ENCODE peak calls at places on chromosomes 12 and 14, in nine cellular contexts. P is AG04450; X is CD8-positive, alpha-beta T cell; A is fibroblast of mammary gland; K is PC-3; Z is HCT116; W is tibial nerve; Q is fibroblast of the aortic adventitia; J is heart left ventricle. F is an unnamed sample.

GRCh38 chr12:84842406-84843013 is 70.1 kb downstream of the SLC6A15 start:
- DNase-seq in P (peak), X (no peak), A (peak), K (peak), Z (peak), W (no peak), Q (peak), J (no peak), F (peak)

GRCh38 chr12:92457458-92458195 is 245.2 kb upstream of the PLEKHG7 start:
- DNase-seq in P (no peak), X (no peak), A (peak), K (peak), Z (no peak), W (no peak), Q (no peak), J (no peak), F (no peak)

GRCh38 chr12:51721281-51721940 is 127.1 kb downstream of the FIGNL2 start:
- DNase-seq in P (no peak), X (peak), A (peak), K (no peak), Z (no peak), W (no peak), Q (peak), J (peak), F (no peak)

GRCh38 chr12:52539024-52539820 is 13.7 kb downstream of the KRT71 start:
- DNase-seq in P (peak), X (no peak), A (peak), K (peak), Z (no peak), W (no peak), Q (peak), J (no peak), F (no peak)

GRCh38 chr12:94571556-94571955 is 78.8 kb downstream of the TMCC3 start:
- DNase-seq in P (peak), X (no peak), A (peak), K (peak), Z (peak), W (no peak), Q (peak), J (no peak), F (peak)

GRCh38 chr12:27081668-27082091 is 698 bp downstream of the C12orf71 start:
- DNase-seq in P (no peak), X (no peak), A (peak), K (peak), Z (no peak), W (no peak), Q (peak), J (no peak), F (no peak)

GRCh38 chr12:65748332-65748731 is 76.0 kb upstream of the HMGA2 start:
- DNase-seq in P (no peak), X (no peak), A (no peak), K (no peak), Z (no peak), W (no peak), Q (no peak), J (no peak), F (no peak)

GRCh38 chr14:95486875-95487668 is 29.4 kb downstream of the SYNE3 start:
- DNase-seq in P (no peak), X (no peak), A (no peak), K (no peak), Z (no peak), W (no peak), Q (no peak), J (peak), F (no peak)

GRCh38 chr12:122031342-122032216 is 9.9 kb downstream of the BCL7A start:
- DNase-seq in P (no peak), X (peak), A (peak), K (peak), Z (no peak), W (no peak), Q (no peak), J (no peak), F (no peak)

DNA sequence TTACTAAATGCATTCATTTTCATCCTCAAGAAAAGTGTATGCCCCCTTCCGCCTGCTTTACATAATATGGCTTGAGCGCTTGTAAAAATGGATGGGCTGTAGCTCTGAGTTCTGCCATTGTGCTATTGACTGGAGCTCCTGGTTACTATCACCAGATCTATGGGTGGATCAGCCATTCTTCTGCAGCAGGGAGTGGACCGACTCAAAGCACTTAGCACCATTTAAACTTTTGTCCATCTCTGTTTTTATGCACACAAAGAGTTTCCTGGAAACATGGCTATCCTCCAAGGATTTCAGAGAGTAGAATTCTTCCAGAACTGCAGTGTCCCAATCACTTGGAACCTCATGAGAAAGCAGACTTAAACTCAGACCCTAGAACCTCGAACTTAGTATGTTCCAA is 4.5 kb upstream of the NUMB start:
- DNase-seq in P (no peak), X (no peak), A (peak), K (no peak), Z (no peak), W (no peak), Q (peak), J (no peak), F (no peak)
- H3K4me3 ChIP-seq in P (peak), X (no peak), A (peak), K (no peak), Z (no peak), W (no peak), Q (peak), J (no peak), F (no peak)

GRCh38 chr12:105365231-105365630 is 34.7 kb downstream of the C12orf75 start:
- DNase-seq in P (no peak), X (no peak), A (peak), K (no peak), Z (no peak), W (no peak), Q (no peak), J (no peak), F (no peak)

GRCh38 chr12:105368047-105368646 is 37.7 kb downstream of the C12orf75 start:
- DNase-seq in P (no peak), X (no peak), A (no peak), K (no peak), Z (no peak), W (no peak), Q (no peak), J (no peak), F (no peak)

GRCh38 chr12:105363890-105364289 is 33.4 kb downstream of the C12orf75 start:
- DNase-seq in P (no peak), X (no peak), A (no peak), K (no peak), Z (no peak), W (no peak), Q (no peak), J (no peak), F (no peak)

DNA sequence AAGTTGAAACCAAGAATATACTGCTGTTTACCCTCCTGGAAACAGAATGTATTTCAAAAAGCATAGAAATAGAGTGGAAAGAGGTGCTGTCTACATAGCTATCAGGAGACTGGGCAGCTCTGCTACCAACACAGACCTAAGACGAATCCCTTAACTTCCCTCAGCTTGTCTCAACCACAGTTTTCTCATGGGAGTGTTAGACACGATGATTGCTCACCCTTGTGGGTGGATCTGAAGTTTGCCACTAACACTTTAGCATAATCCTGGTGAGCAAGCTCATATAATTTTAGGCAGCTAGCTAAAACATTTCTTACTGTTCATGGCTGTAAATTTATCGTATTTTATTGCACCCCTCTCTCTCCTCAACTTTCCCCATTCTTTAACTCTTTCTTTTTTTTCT is 38.5 kb downstream of the C12orf75 start:
- DNase-seq in P (peak), X (no peak), A (peak), K (peak), Z (no peak), W (no peak), Q (peak), J (no peak), F (no peak)
- TF ChIP-seq CTCF in P (peak), X (no peak), A (peak), K (peak), Z (no peak), W (no peak), Q (peak), J (no peak), F (peak)

GRCh38 chr14:60760209-60760608 is 25.6 kb downstream of the MNAT1 start:
- DNase-seq in P (no peak), X (no peak), A (no peak), K (no peak), Z (no peak), W (no peak), Q (no peak), J (no peak), F (no peak)
- H3K4me3 ChIP-seq in P (no peak), X (no peak), A (no peak), K (no peak), Z (peak), W (no peak), Q (no peak), J (no peak), F (no peak)

GRCh38 chr14:100827751-100828447 is 2.0 kb downstream of the MEG3 start:
- DNase-seq in P (peak), X (no peak), A (peak), K (peak), Z (no peak), W (no peak), Q (peak), J (no peak), F (no peak)
- TF ChIP-seq CTCF in P (peak), X (no peak), A (peak), K (peak), Z (no peak), W (peak), Q (peak), J (peak), F (peak)

DNA sequence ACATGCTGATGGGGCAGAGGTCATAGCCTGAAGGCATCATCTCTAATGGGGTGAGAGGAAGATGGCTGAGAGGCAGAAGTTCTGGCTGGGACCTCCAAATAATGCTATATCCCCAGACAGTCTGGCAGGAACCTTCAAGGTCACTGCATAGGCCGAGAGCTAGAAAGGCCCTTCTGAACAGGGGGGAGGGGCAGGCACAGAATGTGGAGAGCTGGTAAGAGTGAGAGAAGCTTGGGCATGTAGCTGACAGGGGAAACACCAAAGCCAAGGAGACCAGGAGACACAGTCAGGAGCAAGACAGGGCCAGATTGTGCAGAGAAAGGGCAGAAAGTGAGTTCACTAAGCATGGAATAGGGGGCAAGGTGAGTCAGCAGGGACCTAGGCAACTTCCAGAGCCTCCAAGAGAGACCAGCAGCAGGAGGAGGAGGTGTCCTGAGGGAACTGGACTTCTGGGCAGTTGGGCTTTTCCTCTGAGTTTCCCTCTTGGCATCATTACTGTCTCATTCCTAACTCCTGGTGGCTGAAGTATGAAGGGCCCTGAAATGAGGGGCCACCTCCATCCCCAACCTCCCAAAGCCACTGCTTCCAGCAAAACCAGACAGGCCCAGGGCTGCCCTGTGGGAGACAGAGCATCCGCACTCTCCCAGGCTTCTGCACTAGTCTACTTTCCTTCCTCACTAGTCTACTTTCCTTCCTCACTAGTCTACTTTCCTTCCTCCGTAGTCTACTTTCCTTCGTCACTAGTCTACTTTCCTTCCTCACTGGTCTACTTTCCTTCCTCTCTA is 17.1 kb downstream of the ANO2 start:
- DNase-seq in P (no peak), X (no peak), A (no peak), K (no peak), Z (no peak), W (no peak), Q (no peak), J (no peak), F (no peak)
- H3K4me3 ChIP-seq in P (no peak), X (no peak), A (no peak), K (no peak), Z (no peak), W (no peak), Q (no peak), J (no peak), F (no peak)

DNA sequence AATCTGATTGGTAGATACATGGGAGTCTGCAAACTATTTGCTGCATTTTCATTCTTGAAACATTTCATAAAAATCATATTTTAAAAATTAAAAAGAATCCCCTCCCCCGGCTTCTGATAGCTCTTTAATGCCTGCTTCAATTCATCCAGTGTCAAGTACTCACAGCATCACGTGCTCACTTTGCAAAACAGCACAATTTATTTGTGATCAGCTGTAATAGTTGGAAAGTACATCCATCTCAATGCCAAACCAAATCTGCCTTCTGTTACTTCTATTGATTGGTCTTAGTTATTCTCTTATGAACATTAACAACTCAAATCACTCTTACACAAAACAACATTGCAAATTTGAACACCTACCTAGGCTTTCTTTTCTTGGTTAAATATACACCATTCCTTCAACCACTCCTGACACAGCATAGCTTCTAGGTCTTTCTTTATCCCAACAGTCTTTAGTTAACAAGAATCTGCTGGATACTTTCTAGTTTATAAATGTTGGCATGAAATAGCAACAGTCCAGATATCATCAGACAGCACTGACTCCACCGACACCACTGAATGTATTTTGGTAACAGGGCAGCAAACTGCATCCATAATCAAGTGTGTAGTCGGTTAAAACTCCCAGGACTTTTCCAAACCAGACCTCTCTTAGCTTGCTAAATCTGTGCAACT is 58.0 kb downstream of the PARP11 start:
- DNase-seq in P (no peak), X (no peak), A (no peak), K (no peak), Z (no peak), W (no peak), Q (no peak), J (no peak), F (no peak)
- TF ChIP-seq CTCF in P (no peak), X (no peak), A (no peak), K (no peak), Z (no peak), W (no peak), Q (no peak), J (no peak), F (no peak)

DNA sequence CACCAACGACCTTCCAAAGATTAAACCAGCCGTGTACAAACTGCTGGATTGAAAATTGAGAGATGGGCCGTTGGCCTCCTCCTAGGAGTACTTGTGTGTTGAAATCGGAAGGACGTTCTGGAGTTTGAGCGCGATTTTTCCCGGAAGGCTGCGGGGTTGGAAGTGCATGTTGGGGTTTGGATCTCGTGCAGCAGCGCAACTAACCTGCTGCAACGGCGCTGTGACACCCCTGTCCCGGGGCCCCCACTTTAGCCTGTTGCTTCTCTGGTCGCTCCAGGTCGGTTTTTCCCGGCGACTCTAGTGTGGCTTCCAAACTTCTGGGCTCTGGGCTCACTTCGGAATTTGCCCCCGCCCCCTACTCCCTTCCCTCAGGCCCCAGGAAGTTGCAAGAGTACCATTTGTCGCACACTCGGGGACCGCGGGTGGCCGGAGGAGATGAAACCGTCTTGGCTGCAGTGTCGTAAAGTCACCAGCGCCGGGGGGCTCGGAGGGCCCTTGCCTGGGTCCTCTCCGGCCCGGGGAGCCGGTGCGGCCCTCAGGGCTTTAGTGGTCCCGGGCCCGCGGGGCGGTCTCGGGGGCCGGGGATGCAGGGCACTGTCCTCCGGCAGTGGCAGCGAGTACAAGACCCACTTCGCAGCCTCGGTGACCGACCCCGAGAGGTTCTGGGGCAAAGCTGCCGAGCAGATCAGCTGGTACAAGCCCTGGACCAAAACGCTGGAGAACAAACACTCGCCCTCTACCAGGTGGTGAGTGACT is at the start of gene ACSS3:
- DNase-seq in P (no peak), X (no peak), A (peak), K (no peak), Z (no peak), W (peak), Q (peak), J (peak), F (no peak)
- H3K4me3 ChIP-seq in P (peak), X (no peak), A (peak), K (no peak), Z (no peak), W (peak), Q (peak), J (peak), F (peak)

GRCh38 chr12:13165578-13166120 is 30.9 kb upstream of the EMP1 start:
- DNase-seq in P (no peak), X (peak), A (peak), K (peak), Z (peak), W (no peak), Q (peak), J (peak), F (no peak)
- TF ChIP-seq CTCF in P (no peak), X (no peak), A (no peak), K (no peak), Z (no peak), W (no peak), Q (no peak), J (no peak), F (no peak)